ENCODE peak calls at places on chromosomes 4 and X, in nine cellular contexts. D is heart left ventricle; A is left lung; Z is endothelial cell of umbilical vein; W is heart right ventricle; X is left ventricle myocardium inferior; E is Peyer's patch; H is CD8-positive, alpha-beta T cell; Q is astrocyte. J is an unnamed sample. For H3K27me3, the result is how much of the 10 kb centered on the place peaks cover.

GRCh38 chrX:41931591-41931990 is 8.2 kb upstream of the CASK start:
- DNase-seq in E (no peak), H (no peak), X (no peak), A (no peak), D (no peak), Z (no peak), Q (no peak), W (no peak), J (no peak)

GRCh38 chr4:102354671-102355454 is 9.6 kb upstream of the SLC39A8 start:
- DNase-seq in W (no peak), E (no peak), Q (no peak), D (no peak), X (no peak), H (no peak), A (no peak), Z (no peak), J (no peak)

GRCh38 chr4:78150465-78150864 is 93.3 kb downstream of the FRAS1 start:
- DNase-seq in Q (no peak), H (no peak), A (no peak), W (no peak), E (no peak), Z (no peak), X (no peak), D (no peak), J (no peak)

GRCh38 chr4:16659694-16660093 is 238.8 kb downstream of the LDB2 start:
- DNase-seq in A (no peak), X (no peak), Q (no peak), D (no peak), Z (no peak), H (no peak), E (no peak), W (no peak), J (no peak)

GRCh38 chr4:110733901-110734300 is 111.0 kb upstream of the PITX2 start:
- DNase-seq in E (no peak), A (no peak), H (no peak), Q (no peak), D (no peak), W (no peak), X (no peak), Z (peak), J (no peak)

GRCh38 chr4:74545488-74545887 is 100.6 kb downstream of the AREG start:
- DNase-seq in Z (no peak), X (no peak), E (no peak), A (peak), D (no peak), Q (no peak), H (no peak), W (no peak), J (no peak)

GRCh38 chr4:98615991-98616390 is 42.4 kb downstream of the TSPAN5 start:
- DNase-seq in D (no peak), Q (peak), E (no peak), X (no peak), W (no peak), H (no peak), A (no peak), Z (no peak), J (no peak)

GRCh38 chr4:161714022-161714751 is 449.6 kb downstream of the FSTL5 start:
- DNase-seq in D (no peak), E (no peak), H (no peak), Q (peak), A (no peak), X (no peak), W (no peak), Z (peak), J (no peak)

GRCh38 chr4:146488495-146489174 is 33.1 kb downstream of the SLC10A7 start:
- DNase-seq in E (no peak), A (no peak), W (no peak), Q (peak), D (no peak), X (no peak), Z (peak), H (no peak), J (no peak)

GRCh38 chr4:6331018-6331417 is 61.4 kb downstream of the WFS1 start:
- DNase-seq in Q (no peak), W (no peak), H (no peak), Z (no peak), A (no peak), D (no peak), X (no peak), E (no peak), J (no peak)

GRCh38 chrX:154074199-154074598 is 23.3 kb downstream of the MECP2 start:
- DNase-seq in A (no peak), D (no peak), Q (peak), H (no peak), E (no peak), X (no peak), W (no peak), Z (peak), J (no peak)

GRCh38 chrX:153620576-153620975 is 21.6 kb upstream of the CCNQ start:
- DNase-seq in D (no peak), Z (no peak), Q (no peak), H (no peak), A (no peak), X (no peak), E (no peak), W (no peak), J (no peak)

GRCh38 chr4:6509587-6509986 is 37.2 kb upstream of the PPP2R2C start:
- DNase-seq in H (no peak), Q (no peak), D (no peak), X (no peak), E (no peak), W (no peak), A (no peak), Z (no peak), J (no peak)

GRCh38 chr4:8162625-8163024 is 4.0 kb upstream of the ABLIM2 start:
- DNase-seq in A (no peak), H (no peak), Q (no peak), E (peak), Z (no peak), W (peak), D (peak), X (no peak), J (no peak)

GRCh38 chrX:110315541-110315940 is 2.3 kb downstream of the AMMECR1 start:
- DNase-seq in Z (no peak), W (no peak), X (no peak), H (no peak), D (no peak), A (no peak), Q (peak), E (no peak), J (peak)
- H3K4me3 ChIP-seq in Z (no peak), W (no peak), X (no peak), H (no peak), D (no peak), A (peak), Q (peak), E (no peak), J (peak)

GRCh38 chr4:18937080-18937479 is 915.5 kb upstream of the LCORL start:
- DNase-seq in D (no peak), A (no peak), Z (no peak), E (no peak), X (no peak), W (no peak), H (no peak), Q (no peak), J (no peak)

GRCh38 chr4:18931643-18932373 is 910.3 kb upstream of the LCORL start:
- DNase-seq in E (no peak), H (no peak), X (no peak), W (no peak), D (no peak), Q (no peak), Z (no peak), A (no peak), J (no peak)

GRCh38 chr4:18932940-18933339 is 911.4 kb upstream of the LCORL start:
- DNase-seq in E (no peak), H (no peak), A (no peak), W (no peak), X (no peak), Q (no peak), D (no peak), Z (no peak), J (no peak)

GRCh38 chr4:18935956-18936355 is 914.4 kb upstream of the LCORL start:
- DNase-seq in H (no peak), Z (no peak), A (no peak), Q (peak), W (no peak), D (no peak), X (no peak), E (no peak), J (no peak)

GRCh38 chr4:18934197-18934596 is 912.6 kb upstream of the LCORL start:
- DNase-seq in X (no peak), A (no peak), Z (no peak), Q (no peak), H (no peak), E (no peak), W (no peak), D (no peak), J (no peak)
- TF ChIP-seq CTCF in X (peak), A (no peak), Z (no peak), Q (no peak), H (no peak), E (no peak), W (peak), D (peak), J (no peak)

GRCh38 chrX:84223261-84223660 is 35.3 kb upstream of the RPS6KA6 start:
- DNase-seq in E (no peak), Q (no peak), W (no peak), H (no peak), X (no peak), A (no peak), D (no peak), Z (no peak), J (no peak)

GRCh38 chrX:84219551-84219950 is 31.6 kb upstream of the RPS6KA6 start:
- DNase-seq in E (no peak), W (no peak), D (no peak), A (no peak), X (no peak), H (no peak), Z (no peak), Q (peak), J (no peak)

GRCh38 chrX:84216406-84216805 is 28.4 kb upstream of the RPS6KA6 start:
- DNase-seq in E (no peak), W (no peak), X (no peak), D (no peak), H (no peak), Q (no peak), A (no peak), Z (no peak), J (no peak)

GRCh38 chrX:84224741-84225140 is 36.7 kb upstream of the RPS6KA6 start:
- DNase-seq in D (no peak), W (no peak), H (no peak), E (no peak), Q (no peak), Z (no peak), X (no peak), A (no peak), J (no peak)

DNA sequence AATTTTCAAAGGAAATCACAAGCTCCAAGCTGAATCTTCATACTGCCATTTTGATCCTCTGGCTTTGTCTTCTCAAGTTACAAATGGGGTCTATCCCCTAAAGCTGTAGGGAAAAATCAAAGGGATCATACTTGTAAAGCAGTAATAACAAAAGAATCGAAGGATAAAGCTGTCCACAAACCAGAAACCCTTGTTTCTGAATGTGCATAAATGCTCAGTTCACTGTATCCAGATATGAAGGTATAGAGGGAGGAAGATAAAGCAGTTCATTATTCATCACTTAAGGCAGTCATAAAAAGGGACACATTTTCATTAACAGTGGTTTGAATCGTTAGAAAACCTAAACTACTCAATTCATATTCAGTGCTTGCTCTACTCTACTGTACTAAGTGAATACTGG is 33.2 kb upstream of the RPS6KA6 start:
- DNase-seq in X (no peak), Q (no peak), A (no peak), W (no peak), H (no peak), E (no peak), D (no peak), Z (no peak), J (no peak)
- H3K27me3 ChIP-seq in X (under half), Q (under half), A (under half), W (under half), H (under half), E (under half), D (under half), Z (under half), J (under half)

GRCh38 chr4:60884545-60884944 is 315.6 kb upstream of the ADGRL3 start:
- DNase-seq in Q (peak), A (no peak), D (no peak), W (no peak), H (no peak), Z (no peak), X (no peak), E (no peak), J (no peak)
- H3K4me3 ChIP-seq in Q (no peak), A (no peak), D (no peak), W (peak), H (no peak), Z (no peak), X (peak), E (no peak), J (no peak)

GRCh38 chrX:12497832-12498591 is 293.2 kb upstream of the PRPS2 start:
- DNase-seq in Z (no peak), H (no peak), A (no peak), D (no peak), E (no peak), X (no peak), W (no peak), Q (no peak), J (no peak)
- TF ChIP-seq CTCF in Z (no peak), H (no peak), A (no peak), D (peak), E (no peak), X (peak), W (peak), Q (no peak), J (peak)

DNA sequence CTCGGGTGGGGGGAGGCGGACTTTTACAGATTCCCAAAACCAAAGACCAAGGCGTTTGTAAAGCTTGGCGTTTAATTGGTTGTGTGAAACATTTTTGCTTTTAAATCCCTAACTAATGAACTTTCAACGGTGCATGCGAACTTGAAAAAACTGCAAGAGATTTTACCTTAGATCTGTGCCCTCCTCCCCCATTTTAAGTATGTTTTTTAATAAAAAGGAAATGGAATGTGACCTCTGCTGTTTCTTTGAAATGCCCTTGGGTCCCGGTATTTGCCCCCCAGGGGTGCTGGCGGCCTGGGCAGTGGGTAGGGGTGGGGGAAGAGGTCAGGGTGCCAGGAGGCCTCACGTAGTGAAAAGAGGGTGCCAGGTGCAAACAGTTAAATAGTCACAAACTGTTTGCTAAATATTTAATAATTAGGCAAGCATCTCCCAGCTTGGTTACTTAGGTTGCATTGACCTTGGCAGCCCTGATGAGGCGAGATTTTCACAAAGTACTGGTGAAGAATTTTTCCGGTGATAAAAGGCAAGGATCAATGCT is 209.8 kb downstream of the NWD2 start:
- DNase-seq in H (no peak), Q (no peak), Z (no peak), W (no peak), E (no peak), D (no peak), A (no peak), X (no peak), J (no peak)
- H3K27me3 ChIP-seq in H (under half), Q (under half), Z (under half), W (half or more), E (under half), D (under half), A (under half), X (half or more), J (under half)